ENCODE peak calls at places on chromosome 12, in five cellular contexts. I is DND-41, M is GM23248, Y is hepatocyte, X is fibroblast of lung. K is an unnamed sample.

GRCh38 chr12:56521590-56522371 is at the start of gene RBMS2:
- DNase-seq in I (peak), M (peak), Y (peak), X (peak), K (peak)

GRCh38 chr12:42370013-42370412 is 44.0 kb downstream of the PPHLN1 start:
- DNase-seq in I (no peak), M (no peak), Y (no peak), X (no peak), K (no peak)

GRCh38 chr12:66280573-66280972 is 21.7 kb upstream of the HELB start:
- DNase-seq in I (no peak), M (no peak), Y (no peak), X (no peak), K (no peak)

GRCh38 chr12:108807996-108808725 is 49.2 kb downstream of the SSH1 start:
- DNase-seq in I (no peak), M (peak), Y (no peak), X (no peak), K (no peak)

GRCh38 chr12:84767079-84767478 is 145.5 kb downstream of the SLC6A15 start:
- DNase-seq in I (no peak), M (no peak), Y (no peak), X (no peak), K (no peak)

GRCh38 chr12:109710747-109711595 is 2.7 kb upstream of the FAM222A start:
- DNase-seq in I (no peak), M (peak), Y (no peak), X (peak), K (no peak)

GRCh38 chr12:57893460-57894353 is 47.2 kb upstream of the CTDSP2 start:
- DNase-seq in I (no peak), M (peak), Y (peak), X (peak), K (peak)

GRCh38 chr12:109758406-109759075 is 44.9 kb downstream of the FAM222A start:
- DNase-seq in I (no peak), M (no peak), Y (no peak), X (no peak), K (no peak)

GRCh38 chr12:64682572-64683277 is 72.4 kb downstream of the RASSF3 start:
- DNase-seq in I (no peak), M (peak), Y (peak), X (peak), K (peak)

GRCh38 chr12:57460457-57461325 is 1.1 kb downstream of the GLI1 start:
- DNase-seq in I (peak), M (no peak), Y (peak), X (no peak), K (no peak)

GRCh38 chr12:6779667-6780459 is 7.5 kb downstream of the LAG3 start:
- DNase-seq in I (no peak), M (no peak), Y (peak), X (no peak), K (no peak)

GRCh38 chr12:124720019-124720686 is 143.5 kb downstream of the SCARB1 start:
- DNase-seq in I (no peak), M (peak), Y (peak), X (peak), K (peak)

GRCh38 chr12:95646781-95647184 is 95.5 kb upstream of the USP44 start:
- DNase-seq in I (no peak), M (peak), Y (no peak), X (no peak), K (peak)

GRCh38 chr12:128794661-128795529 is 28.9 kb downstream of the SLC15A4 start:
- DNase-seq in I (no peak), M (no peak), Y (no peak), X (no peak), K (no peak)

GRCh38 chr12:50734409-50735263 is 29.3 kb upstream of the ATF1 start:
- DNase-seq in I (peak), M (peak), Y (peak), X (peak), K (no peak)

GRCh38 chr12:115323223-115323905 is 639.4 kb upstream of the TBX3 start:
- DNase-seq in I (no peak), M (peak), Y (no peak), X (peak), K (peak)

GRCh38 chr12:124520258-124520657 is 47.2 kb downstream of the NCOR2 start:
- DNase-seq in I (no peak), M (peak), Y (no peak), X (no peak), K (peak)

GRCh38 chr12:102769323-102769916 is 147.6 kb downstream of the PAH start:
- DNase-seq in I (peak), M (peak), Y (peak), X (peak), K (peak)

GRCh38 chr12:81627336-81628189 is 131.6 kb downstream of the PPFIA2 start:
- DNase-seq in I (no peak), M (peak), Y (peak), X (peak), K (peak)

GRCh38 chr12:116885496-116885895 is 4.3 kb upstream of the HRK start:
- DNase-seq in I (no peak), M (no peak), Y (no peak), X (no peak), K (no peak)

DNA sequence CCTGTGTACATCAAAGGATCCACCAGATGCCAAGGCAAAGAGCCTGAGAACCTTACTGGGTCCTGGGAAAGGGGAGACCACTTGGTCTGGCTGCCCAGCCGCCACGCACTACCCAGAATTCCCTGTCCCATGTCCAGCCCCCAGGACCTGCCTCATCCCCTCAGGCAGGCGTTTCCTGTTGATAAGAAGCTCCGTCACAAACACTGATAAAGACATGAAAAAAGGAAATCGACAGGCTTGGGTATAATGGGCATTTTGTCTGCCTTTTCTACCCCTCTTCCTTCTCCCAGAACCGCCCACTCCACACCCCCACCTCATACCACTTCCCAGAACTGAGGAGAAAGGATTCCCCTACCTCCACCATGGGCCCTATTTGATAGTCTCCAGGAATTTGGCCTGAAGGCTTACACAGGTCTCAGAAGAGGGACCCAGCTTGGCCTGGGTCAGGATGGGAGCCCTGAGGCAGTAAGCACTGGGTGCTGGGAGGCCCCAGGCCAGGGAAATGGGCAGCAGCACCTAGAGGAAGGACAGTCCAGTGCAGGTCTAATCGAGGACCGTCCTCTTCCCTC is 18.8 kb downstream of the ACVRL1 start:
- DNase-seq in I (no peak), M (no peak), Y (no peak), X (no peak), K (no peak)
- H2AFZ ChIP-seq in I (no peak), M (no peak), Y (no peak), X (no peak), K (no peak)

GRCh38 chr12:7868391-7868790 is 4.3 kb downstream of the SLC2A14 start:
- DNase-seq in I (no peak), M (peak), Y (no peak), X (no peak), K (peak)

GRCh38 chr12:7869137-7869536 is 3.6 kb downstream of the SLC2A14 start:
- DNase-seq in I (no peak), M (peak), Y (no peak), X (peak), K (peak)

GRCh38 chr12:7877421-7877820 is 4.7 kb upstream of the SLC2A14 start:
- DNase-seq in I (no peak), M (no peak), Y (no peak), X (no peak), K (no peak)

GRCh38 chr12:7870335-7870734 is 2.4 kb downstream of the SLC2A14 start:
- DNase-seq in I (no peak), M (no peak), Y (no peak), X (no peak), K (no peak)

GRCh38 chr12:7872565-7873304 is at the start of gene SLC2A14:
- DNase-seq in I (no peak), M (no peak), Y (no peak), X (no peak), K (no peak)
- TF ChIP-seq EZH2 in I (no peak), M (no peak), Y (no peak), X (peak), K (no peak)

GRCh38 chr12:39533951-39534350 is 85.7 kb downstream of the ABCD2 start:
- DNase-seq in I (no peak), M (no peak), Y (no peak), X (no peak), K (no peak)
- H2AFZ ChIP-seq in I (no peak), M (no peak), Y (no peak), X (no peak), K (no peak)

GRCh38 chr12:54059668-54060067 is 6.0 kb downstream of the HOXC4 start:
- DNase-seq in I (no peak), M (no peak), Y (no peak), X (no peak), K (no peak)

GRCh38 chr12:54060174-54060974 is 6.7 kb downstream of the HOXC4 start:
- DNase-seq in I (no peak), M (no peak), Y (no peak), X (no peak), K (no peak)

GRCh38 chr12:54065677-54066076 is 12.0 kb downstream of the HOXC4 start:
- DNase-seq in I (no peak), M (no peak), Y (no peak), X (no peak), K (no peak)

GRCh38 chr12:54058189-54058917 is 4.7 kb downstream of the HOXC4 start:
- DNase-seq in I (no peak), M (no peak), Y (no peak), X (no peak), K (no peak)

DNA sequence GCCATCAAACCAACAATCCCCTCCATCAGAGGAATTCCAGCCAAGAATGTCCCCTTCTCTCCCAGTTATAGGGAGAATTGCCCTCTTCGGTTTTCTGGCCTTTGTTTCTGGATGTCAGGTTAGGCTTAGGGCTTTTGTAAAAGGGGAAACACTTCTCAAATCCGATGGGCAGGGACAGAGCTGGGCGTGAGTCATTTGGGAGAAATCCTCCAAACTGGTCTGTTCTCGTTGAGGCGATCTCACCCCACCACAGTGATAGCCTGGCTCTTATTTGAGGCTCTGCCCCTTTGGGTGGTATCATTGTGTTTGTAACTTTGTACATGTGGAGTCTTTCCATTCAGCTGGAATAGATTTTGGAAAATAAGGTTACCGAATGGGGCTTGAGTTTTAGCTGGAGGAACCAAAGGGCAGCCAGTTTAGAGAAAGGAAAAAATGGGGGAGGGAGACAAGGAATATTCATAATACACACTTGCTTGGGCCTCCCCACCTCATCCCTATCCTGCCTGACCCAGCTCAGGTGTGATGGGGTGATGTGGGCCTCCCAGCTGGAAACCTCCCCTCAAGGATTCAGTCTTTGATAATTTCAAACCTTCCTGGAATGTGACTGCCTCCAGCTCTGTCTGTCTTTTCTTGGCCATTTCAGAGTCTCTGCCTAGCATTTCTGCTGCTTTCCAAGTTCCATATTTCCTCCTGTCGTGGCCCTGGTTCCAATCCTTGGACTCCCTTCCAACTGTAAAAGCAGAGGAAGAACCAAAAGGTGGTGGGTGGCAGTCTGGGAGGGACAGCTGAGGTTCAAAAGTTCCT is 7.5 kb downstream of the HOXC4 start:
- DNase-seq in I (no peak), M (peak), Y (no peak), X (no peak), K (no peak)
- TF ChIP-seq EZH2 in I (no peak), M (no peak), Y (no peak), X (no peak), K (peak)